ENCODE peak calls at places on chromosome 4, in seven cellular contexts. One of them, this sample, is unnamed. For H3K4me1, the result is how much of the 10 kb centered on the place peaks cover.

GRCh38 chr4:128387600-128388351 is 100.2 kb upstream of the PGRMC2 start:
- DNase-seq in astrocyte: peak
- DNase-seq in heart right ventricle: no peak
- DNase-seq in CD8-positive, alpha-beta T cell: no peak
- DNase-seq in ovary: no peak
- DNase-seq in hepatocyte: no peak
- DNase-seq in suprapubic skin: no peak
- DNase-seq in this sample: no peak

GRCh38 chr4:188691811-188692210 is 552.6 kb downstream of the TRIML1 start:
- DNase-seq in ovary: no peak
- DNase-seq in heart right ventricle: no peak
- DNase-seq in astrocyte: no peak
- DNase-seq in suprapubic skin: no peak
- DNase-seq in hepatocyte: no peak
- DNase-seq in CD8-positive, alpha-beta T cell: no peak
- DNase-seq in this sample: no peak

GRCh38 chr4:3823496-3824341 is 57.5 kb downstream of the ADRA2C start:
- DNase-seq in CD8-positive, alpha-beta T cell: no peak
- DNase-seq in suprapubic skin: no peak
- DNase-seq in ovary: no peak
- DNase-seq in astrocyte: no peak
- DNase-seq in heart right ventricle: no peak
- DNase-seq in hepatocyte: no peak
- DNase-seq in this sample: no peak

GRCh38 chr4:673349-674091 is 556 bp downstream of the ATP5ME start:
- DNase-seq in heart right ventricle: peak
- DNase-seq in CD8-positive, alpha-beta T cell: no peak
- DNase-seq in suprapubic skin: no peak
- DNase-seq in astrocyte: no peak
- DNase-seq in hepatocyte: peak
- DNase-seq in ovary: no peak
- DNase-seq in this sample: no peak

GRCh38 chr4:16938641-16939040 is 40.2 kb upstream of the LDB2 start:
- DNase-seq in hepatocyte: no peak
- DNase-seq in heart right ventricle: no peak
- DNase-seq in suprapubic skin: no peak
- DNase-seq in ovary: no peak
- DNase-seq in astrocyte: no peak
- DNase-seq in CD8-positive, alpha-beta T cell: no peak
- DNase-seq in this sample: no peak

GRCh38 chr4:101269682-101270081 is 77.6 kb downstream of the PPP3CA start:
- DNase-seq in CD8-positive, alpha-beta T cell: no peak
- DNase-seq in hepatocyte: no peak
- DNase-seq in ovary: no peak
- DNase-seq in astrocyte: no peak
- DNase-seq in suprapubic skin: no peak
- DNase-seq in heart right ventricle: no peak
- DNase-seq in this sample: no peak

GRCh38 chr4:7365472-7366179 is 69.1 kb downstream of the PSAPL1 start:
- DNase-seq in heart right ventricle: peak
- DNase-seq in suprapubic skin: no peak
- DNase-seq in astrocyte: no peak
- DNase-seq in ovary: no peak
- DNase-seq in CD8-positive, alpha-beta T cell: no peak
- DNase-seq in hepatocyte: no peak
- DNase-seq in this sample: peak

GRCh38 chr4:149486861-149487260 is 328.8 kb downstream of the IQCM start:
- DNase-seq in ovary: no peak
- DNase-seq in hepatocyte: no peak
- DNase-seq in CD8-positive, alpha-beta T cell: no peak
- DNase-seq in heart right ventricle: no peak
- DNase-seq in astrocyte: no peak
- DNase-seq in suprapubic skin: no peak
- DNase-seq in this sample: no peak

GRCh38 chr4:113499696-113500095 is 261.8 kb downstream of the CAMK2D start:
- DNase-seq in heart right ventricle: no peak
- DNase-seq in CD8-positive, alpha-beta T cell: no peak
- DNase-seq in astrocyte: peak
- DNase-seq in ovary: no peak
- DNase-seq in hepatocyte: peak
- DNase-seq in suprapubic skin: no peak
- DNase-seq in this sample: no peak

GRCh38 chr4:14816592-14817273 is 185.5 kb upstream of the CPEB2 start:
- DNase-seq in suprapubic skin: no peak
- DNase-seq in heart right ventricle: no peak
- DNase-seq in hepatocyte: no peak
- DNase-seq in ovary: no peak
- DNase-seq in CD8-positive, alpha-beta T cell: no peak
- DNase-seq in astrocyte: no peak
- DNase-seq in this sample: no peak

DNA sequence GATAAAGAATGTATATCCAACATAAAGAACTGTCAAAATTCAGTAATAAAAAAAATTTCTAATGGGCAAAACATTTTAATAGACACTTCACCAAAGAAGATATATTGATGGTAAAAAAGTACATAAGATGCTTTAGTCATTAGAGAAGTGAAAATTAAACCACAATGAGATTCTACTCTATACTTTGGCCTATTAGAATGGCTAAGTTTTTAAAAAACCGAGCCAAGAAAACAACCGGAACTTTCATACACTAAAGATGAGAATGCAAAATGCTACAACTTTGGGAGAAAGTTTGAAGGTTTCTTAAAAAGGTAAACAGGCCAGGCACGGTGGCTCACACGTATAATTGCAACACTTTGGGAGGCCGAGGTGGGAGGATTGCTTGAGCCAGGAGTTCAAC is 20.8 kb downstream of the CNOT6L start:
- DNase-seq in suprapubic skin: no peak
- DNase-seq in heart right ventricle: no peak
- DNase-seq in astrocyte: no peak
- DNase-seq in CD8-positive, alpha-beta T cell: no peak
- DNase-seq in ovary: no peak
- DNase-seq in hepatocyte: no peak
- DNase-seq in this sample: no peak
- H3K4me1 ChIP-seq in suprapubic skin: under half
- H3K4me1 ChIP-seq in heart right ventricle: under half
- H3K4me1 ChIP-seq in astrocyte: under half
- H3K4me1 ChIP-seq in CD8-positive, alpha-beta T cell: half or more
- H3K4me1 ChIP-seq in ovary: under half
- H3K4me1 ChIP-seq in hepatocyte: under half
- H3K4me1 ChIP-seq in this sample: under half

GRCh38 chr4:183101956-183102480 is 3.0 kb downstream of the WWC2 start:
- DNase-seq in heart right ventricle: no peak
- DNase-seq in suprapubic skin: no peak
- DNase-seq in ovary: no peak
- DNase-seq in hepatocyte: no peak
- DNase-seq in CD8-positive, alpha-beta T cell: no peak
- DNase-seq in astrocyte: no peak
- DNase-seq in this sample: no peak

GRCh38 chr4:183098723-183099536 is at the start of gene WWC2:
- DNase-seq in CD8-positive, alpha-beta T cell: peak
- DNase-seq in heart right ventricle: peak
- DNase-seq in ovary: peak
- DNase-seq in astrocyte: peak
- DNase-seq in hepatocyte: peak
- DNase-seq in suprapubic skin: peak
- DNase-seq in this sample: peak

GRCh38 chr4:183100827-183101226 is 1.8 kb downstream of the WWC2 start:
- DNase-seq in suprapubic skin: no peak
- DNase-seq in CD8-positive, alpha-beta T cell: no peak
- DNase-seq in hepatocyte: peak
- DNase-seq in heart right ventricle: no peak
- DNase-seq in ovary: no peak
- DNase-seq in astrocyte: no peak
- DNase-seq in this sample: no peak

GRCh38 chr4:183099537-183100297 is 660 bp downstream of the WWC2 start:
- DNase-seq in astrocyte: no peak
- DNase-seq in hepatocyte: peak
- DNase-seq in heart right ventricle: peak
- DNase-seq in CD8-positive, alpha-beta T cell: peak
- DNase-seq in suprapubic skin: no peak
- DNase-seq in ovary: peak
- DNase-seq in this sample: peak

GRCh38 chr4:183100298-183100599 is 1.2 kb downstream of the WWC2 start:
- DNase-seq in suprapubic skin: no peak
- DNase-seq in hepatocyte: no peak
- DNase-seq in ovary: no peak
- DNase-seq in CD8-positive, alpha-beta T cell: no peak
- DNase-seq in heart right ventricle: no peak
- DNase-seq in astrocyte: no peak
- DNase-seq in this sample: no peak
- H3K4me3 ChIP-seq in suprapubic skin: peak
- H3K4me3 ChIP-seq in hepatocyte: peak
- H3K4me3 ChIP-seq in ovary: peak
- H3K4me3 ChIP-seq in CD8-positive, alpha-beta T cell: peak
- H3K4me3 ChIP-seq in heart right ventricle: peak
- H3K4me3 ChIP-seq in astrocyte: peak
- H3K4me3 ChIP-seq in this sample: peak

GRCh38 chr4:176964116-176964691 is 171.5 kb upstream of the VEGFC start:
- DNase-seq in suprapubic skin: no peak
- DNase-seq in CD8-positive, alpha-beta T cell: no peak
- DNase-seq in heart right ventricle: no peak
- DNase-seq in hepatocyte: no peak
- DNase-seq in astrocyte: no peak
- DNase-seq in ovary: no peak
- DNase-seq in this sample: no peak
- TF ChIP-seq CTCF in suprapubic skin: no peak
- TF ChIP-seq CTCF in CD8-positive, alpha-beta T cell: no peak
- TF ChIP-seq CTCF in heart right ventricle: peak
- TF ChIP-seq CTCF in hepatocyte: no peak
- TF ChIP-seq CTCF in astrocyte: no peak
- TF ChIP-seq CTCF in ovary: no peak
- TF ChIP-seq CTCF in this sample: no peak

GRCh38 chr4:168631241-168632151 is 134.6 kb downstream of the PALLD start:
- DNase-seq in astrocyte: peak
- DNase-seq in suprapubic skin: peak
- DNase-seq in hepatocyte: peak
- DNase-seq in heart right ventricle: peak
- DNase-seq in ovary: peak
- DNase-seq in CD8-positive, alpha-beta T cell: no peak
- DNase-seq in this sample: peak

GRCh38 chr4:168633071-168633470 is 136.2 kb downstream of the PALLD start:
- DNase-seq in hepatocyte: no peak
- DNase-seq in astrocyte: no peak
- DNase-seq in suprapubic skin: no peak
- DNase-seq in heart right ventricle: no peak
- DNase-seq in ovary: no peak
- DNase-seq in CD8-positive, alpha-beta T cell: no peak
- DNase-seq in this sample: no peak

GRCh38 chr4:168630445-168631187 is 133.8 kb downstream of the PALLD start:
- DNase-seq in heart right ventricle: no peak
- DNase-seq in hepatocyte: no peak
- DNase-seq in CD8-positive, alpha-beta T cell: no peak
- DNase-seq in astrocyte: peak
- DNase-seq in ovary: no peak
- DNase-seq in suprapubic skin: no peak
- DNase-seq in this sample: no peak

GRCh38 chr4:168633474-168633873 is 136.6 kb downstream of the PALLD start:
- DNase-seq in suprapubic skin: no peak
- DNase-seq in CD8-positive, alpha-beta T cell: no peak
- DNase-seq in hepatocyte: no peak
- DNase-seq in heart right ventricle: no peak
- DNase-seq in astrocyte: no peak
- DNase-seq in ovary: no peak
- DNase-seq in this sample: no peak

GRCh38 chr4:168632246-168632832 is 135.5 kb downstream of the PALLD start:
- DNase-seq in suprapubic skin: no peak
- DNase-seq in ovary: no peak
- DNase-seq in heart right ventricle: no peak
- DNase-seq in hepatocyte: no peak
- DNase-seq in CD8-positive, alpha-beta T cell: no peak
- DNase-seq in astrocyte: peak
- DNase-seq in this sample: no peak
- H3K4me1 ChIP-seq in suprapubic skin: under half
- H3K4me1 ChIP-seq in ovary: under half
- H3K4me1 ChIP-seq in heart right ventricle: under half
- H3K4me1 ChIP-seq in hepatocyte: under half
- H3K4me1 ChIP-seq in CD8-positive, alpha-beta T cell: under half
- H3K4me1 ChIP-seq in astrocyte: under half
- H3K4me1 ChIP-seq in this sample: under half

DNA sequence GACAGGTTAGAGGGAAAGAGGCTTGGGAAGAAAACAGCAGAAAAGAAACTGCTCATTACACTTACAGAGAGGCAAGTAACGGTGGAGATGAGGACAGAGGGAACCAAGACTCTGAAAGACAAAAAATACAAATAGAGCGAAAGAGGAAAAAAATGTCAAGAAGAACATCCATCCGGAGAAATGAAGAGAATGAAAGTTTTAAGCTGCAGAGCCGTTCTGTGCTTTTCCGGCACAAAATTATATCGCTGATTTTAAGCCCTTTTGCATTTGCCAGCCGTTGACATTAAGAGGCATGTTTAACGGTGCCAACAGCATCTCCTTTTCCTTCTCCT is 236 bp downstream of the PCDH10 start:
- DNase-seq in suprapubic skin: no peak
- DNase-seq in hepatocyte: no peak
- DNase-seq in astrocyte: no peak
- DNase-seq in ovary: no peak
- DNase-seq in CD8-positive, alpha-beta T cell: no peak
- DNase-seq in heart right ventricle: no peak
- DNase-seq in this sample: no peak
- H3K4me3 ChIP-seq in suprapubic skin: peak
- H3K4me3 ChIP-seq in hepatocyte: peak
- H3K4me3 ChIP-seq in astrocyte: peak
- H3K4me3 ChIP-seq in ovary: peak
- H3K4me3 ChIP-seq in CD8-positive, alpha-beta T cell: no peak
- H3K4me3 ChIP-seq in heart right ventricle: peak
- H3K4me3 ChIP-seq in this sample: no peak

DNA sequence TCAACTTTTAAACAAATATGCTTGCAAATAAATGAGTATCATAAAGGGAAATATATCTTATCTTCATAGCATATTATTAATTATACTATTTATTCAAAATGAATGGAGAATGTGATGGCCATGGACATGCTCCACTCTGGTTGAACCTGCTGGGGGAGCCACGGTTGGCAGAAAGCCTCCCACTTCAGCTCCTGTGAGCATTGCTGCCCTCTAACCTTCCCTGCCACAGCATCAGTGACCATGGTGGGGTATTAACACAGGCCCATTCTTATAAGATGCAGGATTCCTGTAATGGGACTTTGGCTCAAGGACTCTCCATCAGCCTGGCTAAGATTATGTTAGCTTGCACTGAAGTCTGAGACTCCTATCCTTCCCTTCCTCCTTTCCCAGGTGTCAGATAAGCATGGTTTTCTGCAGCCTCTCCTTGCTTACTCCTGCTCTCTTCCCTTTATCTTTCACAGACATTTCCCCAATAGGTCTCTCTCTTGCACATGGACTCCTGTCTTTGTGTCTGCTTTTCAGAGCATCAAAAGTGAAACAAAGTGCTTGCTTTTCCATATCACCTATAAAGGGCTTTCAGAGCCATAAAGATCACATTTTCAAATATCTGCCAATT is 4.9 kb upstream of the ABRAXAS1 start:
- DNase-seq in CD8-positive, alpha-beta T cell: no peak
- DNase-seq in hepatocyte: no peak
- DNase-seq in astrocyte: no peak
- DNase-seq in suprapubic skin: no peak
- DNase-seq in heart right ventricle: no peak
- DNase-seq in ovary: no peak
- DNase-seq in this sample: no peak
- TF ChIP-seq CTCF in CD8-positive, alpha-beta T cell: no peak
- TF ChIP-seq CTCF in hepatocyte: no peak
- TF ChIP-seq CTCF in astrocyte: no peak
- TF ChIP-seq CTCF in suprapubic skin: no peak
- TF ChIP-seq CTCF in heart right ventricle: no peak
- TF ChIP-seq CTCF in ovary: no peak
- TF ChIP-seq CTCF in this sample: no peak